ENCODE peak calls at places on chromosomes 1 and 21, in five cellular contexts. One of them, this sample, is unnamed.

GRCh38 chr1:71053146-71053545 is 5.5 kb upstream of the PTGER3 start:
- DNase-seq in left lung: no peak
- DNase-seq in CD8-positive, alpha-beta memory T cell: no peak
- DNase-seq in neural progenitor cell: no peak
- DNase-seq in psoas muscle: no peak
- DNase-seq in this sample: no peak

GRCh38 chr1:77824083-77824482 is 44.6 kb downstream of the MIGA1 start:
- DNase-seq in left lung: no peak
- DNase-seq in CD8-positive, alpha-beta memory T cell: no peak
- DNase-seq in neural progenitor cell: no peak
- DNase-seq in psoas muscle: no peak
- DNase-seq in this sample: no peak

GRCh38 chr1:67213164-67213563 is 46.9 kb downstream of the IL23R start:
- DNase-seq in left lung: no peak
- DNase-seq in CD8-positive, alpha-beta memory T cell: no peak
- DNase-seq in neural progenitor cell: peak; percentile 74
- DNase-seq in psoas muscle: no peak
- DNase-seq in this sample: no peak

GRCh38 chr1:25799758-25800537 is at the start of gene SELENON:
- DNase-seq in left lung: peak; percentile 91
- DNase-seq in CD8-positive, alpha-beta memory T cell: peak; percentile 59
- DNase-seq in neural progenitor cell: peak; percentile 90
- DNase-seq in psoas muscle: peak; percentile 84
- DNase-seq in this sample: no peak

GRCh38 chr1:41355356-41355755 is 5.9 kb upstream of the FOXO6 start:
- DNase-seq in left lung: no peak
- DNase-seq in CD8-positive, alpha-beta memory T cell: no peak
- DNase-seq in neural progenitor cell: peak; percentile 1
- DNase-seq in psoas muscle: no peak
- DNase-seq in this sample: no peak

GRCh38 chr1:23718482-23718881 is 24.8 kb upstream of the ELOA start:
- DNase-seq in left lung: no peak
- DNase-seq in CD8-positive, alpha-beta memory T cell: no peak
- DNase-seq in neural progenitor cell: peak; percentile 78
- DNase-seq in psoas muscle: no peak
- DNase-seq in this sample: no peak

GRCh38 chr1:161949543-161949942 is 74.1 kb downstream of the OLFML2B start:
- DNase-seq in left lung: no peak
- DNase-seq in CD8-positive, alpha-beta memory T cell: no peak
- DNase-seq in neural progenitor cell: no peak
- DNase-seq in psoas muscle: no peak
- DNase-seq in this sample: no peak

GRCh38 chr1:203667616-203668015 is 41.0 kb downstream of the ATP2B4 start:
- DNase-seq in left lung: no peak
- DNase-seq in CD8-positive, alpha-beta memory T cell: no peak
- DNase-seq in neural progenitor cell: no peak
- DNase-seq in psoas muscle: no peak
- DNase-seq in this sample: no peak

GRCh38 chr1:230869499-230869898 is 1.2 kb upstream of the C1orf198 start:
- DNase-seq in left lung: no peak
- DNase-seq in CD8-positive, alpha-beta memory T cell: no peak
- DNase-seq in neural progenitor cell: no peak
- DNase-seq in psoas muscle: no peak
- DNase-seq in this sample: no peak

GRCh38 chr1:59225594-59225993 is 71.3 kb upstream of the FGGY start:
- DNase-seq in left lung: no peak
- DNase-seq in CD8-positive, alpha-beta memory T cell: no peak
- DNase-seq in neural progenitor cell: no peak
- DNase-seq in psoas muscle: no peak
- DNase-seq in this sample: no peak

GRCh38 chr1:115116511-115116910 is 27.2 kb upstream of the TSPAN2 start:
- DNase-seq in left lung: no peak
- DNase-seq in CD8-positive, alpha-beta memory T cell: no peak
- DNase-seq in neural progenitor cell: no peak
- DNase-seq in psoas muscle: no peak
- DNase-seq in this sample: no peak

GRCh38 chr21:39175154-39175553 is 8.1 kb downstream of the PSMG1 start:
- DNase-seq in left lung: no peak
- DNase-seq in CD8-positive, alpha-beta memory T cell: no peak
- DNase-seq in neural progenitor cell: no peak
- DNase-seq in psoas muscle: no peak
- DNase-seq in this sample: no peak

GRCh38 chr1:192945417-192946130 is 113.6 kb downstream of the UCHL5 start:
- DNase-seq in left lung: no peak
- DNase-seq in CD8-positive, alpha-beta memory T cell: no peak
- DNase-seq in neural progenitor cell: no peak
- DNase-seq in psoas muscle: no peak
- DNase-seq in this sample: no peak

GRCh38 chr1:8747879-8748825 is 69.3 kb downstream of the RERE start:
- DNase-seq in left lung: no peak
- DNase-seq in CD8-positive, alpha-beta memory T cell: no peak
- DNase-seq in neural progenitor cell: no peak
- DNase-seq in psoas muscle: no peak
- DNase-seq in this sample: no peak

GRCh38 chr1:209248649-209249279 is 334.8 kb upstream of the CAMK1G start:
- DNase-seq in left lung: no peak
- DNase-seq in CD8-positive, alpha-beta memory T cell: no peak
- DNase-seq in neural progenitor cell: peak; percentile 72
- DNase-seq in psoas muscle: no peak
- DNase-seq in this sample: no peak

GRCh38 chr1:26058052-26058595 is 9.3 kb downstream of the TRIM63 start:
- DNase-seq in left lung: no peak
- DNase-seq in CD8-positive, alpha-beta memory T cell: no peak
- DNase-seq in neural progenitor cell: no peak
- DNase-seq in psoas muscle: peak; percentile 59
- DNase-seq in this sample: no peak

GRCh38 chr1:145846191-145846590 is 761 bp downstream of the NUDT17 start:
- DNase-seq in left lung: no peak
- DNase-seq in CD8-positive, alpha-beta memory T cell: peak; percentile 52
- DNase-seq in neural progenitor cell: peak; percentile 69
- DNase-seq in psoas muscle: no peak
- DNase-seq in this sample: peak; percentile 39

GRCh38 chr1:25616080-25616931 is at the start of gene MAN1C1:
- DNase-seq in left lung: peak; percentile 96
- DNase-seq in CD8-positive, alpha-beta memory T cell: peak; percentile 85
- DNase-seq in neural progenitor cell: peak; percentile 99
- DNase-seq in psoas muscle: peak; percentile 94
- DNase-seq in this sample: peak; percentile 93

GRCh38 chr1:24526940-24527542 is 24.4 kb downstream of the RCAN3 start:
- DNase-seq in left lung: no peak
- DNase-seq in CD8-positive, alpha-beta memory T cell: peak; percentile 54
- DNase-seq in neural progenitor cell: peak; percentile 37
- DNase-seq in psoas muscle: no peak
- DNase-seq in this sample: peak; percentile 58

GRCh38 chr1:161242313-161242712 is 4.3 kb upstream of the NR1I3 start:
- DNase-seq in left lung: no peak
- DNase-seq in CD8-positive, alpha-beta memory T cell: no peak
- DNase-seq in neural progenitor cell: no peak
- DNase-seq in psoas muscle: no peak
- DNase-seq in this sample: no peak

GRCh38 chr21:32958288-32958992 is 67.3 kb upstream of the OLIG2 start:
- DNase-seq in left lung: no peak
- DNase-seq in CD8-positive, alpha-beta memory T cell: no peak
- DNase-seq in neural progenitor cell: no peak
- DNase-seq in psoas muscle: no peak
- DNase-seq in this sample: no peak

GRCh38 chr21:15728046-15728445 is 1.7 kb upstream of the USP25 start:
- DNase-seq in left lung: no peak
- DNase-seq in CD8-positive, alpha-beta memory T cell: no peak
- DNase-seq in neural progenitor cell: no peak
- DNase-seq in psoas muscle: no peak
- DNase-seq in this sample: no peak

GRCh38 chr1:208298593-208299233 is 54.5 kb upstream of the PLXNA2 start:
- DNase-seq in left lung: peak; percentile 72
- DNase-seq in CD8-positive, alpha-beta memory T cell: no peak
- DNase-seq in neural progenitor cell: no peak
- DNase-seq in psoas muscle: no peak
- DNase-seq in this sample: no peak

GRCh38 chr1:77416692-77417450 is 135.1 kb downstream of the AK5 start:
- DNase-seq in left lung: no peak
- DNase-seq in CD8-positive, alpha-beta memory T cell: no peak
- DNase-seq in neural progenitor cell: peak; percentile 31
- DNase-seq in psoas muscle: no peak
- DNase-seq in this sample: no peak

GRCh38 chr1:85494957-85495266 is 30.0 kb upstream of the DDAH1 start:
- DNase-seq in left lung: no peak
- DNase-seq in CD8-positive, alpha-beta memory T cell: no peak
- DNase-seq in neural progenitor cell: peak; percentile 25
- DNase-seq in psoas muscle: no peak
- DNase-seq in this sample: no peak

DNA sequence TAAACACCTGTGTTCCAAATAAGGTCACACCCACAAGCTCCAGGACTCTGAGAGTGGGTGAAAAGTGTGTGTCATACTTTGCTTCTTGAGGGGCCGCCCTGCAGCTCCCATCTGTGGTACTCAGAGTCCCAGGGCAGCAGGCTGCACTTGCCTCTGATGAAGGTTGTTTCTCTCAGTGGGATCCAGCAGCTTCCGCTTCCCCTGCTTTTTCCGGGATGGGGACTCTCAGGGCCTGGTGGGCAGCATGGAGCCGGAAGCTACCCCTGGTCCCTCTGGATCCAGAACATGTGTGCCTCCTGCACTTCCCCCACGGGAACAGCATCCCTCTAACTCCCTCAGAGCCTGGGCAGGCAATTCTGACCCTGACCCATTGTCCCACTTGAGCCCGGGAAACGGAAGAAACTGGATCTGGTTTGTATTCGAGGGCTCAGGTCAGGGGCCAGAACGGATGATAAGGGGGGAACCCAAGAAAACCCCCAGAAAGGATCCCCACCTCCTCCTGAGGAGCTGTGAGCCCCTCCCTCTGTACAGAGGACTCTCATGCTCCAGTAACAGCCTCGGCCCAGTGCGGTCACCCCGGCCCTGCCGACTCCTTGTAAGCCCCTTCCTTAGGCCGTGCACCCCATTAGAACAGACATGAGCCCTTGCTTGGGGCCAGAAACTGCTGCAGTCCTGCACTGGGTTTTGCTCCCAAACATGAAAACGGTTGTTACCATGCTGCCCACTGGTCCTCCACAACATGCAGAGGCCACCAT is 189.5 kb upstream of the C1orf174 start:
- DNase-seq in left lung: no peak
- DNase-seq in CD8-positive, alpha-beta memory T cell: no peak
- DNase-seq in neural progenitor cell: no peak
- DNase-seq in psoas muscle: no peak
- DNase-seq in this sample: no peak
- H3K9me3 ChIP-seq in left lung: no peaks in the 10 kb centered on the region
- H3K9me3 ChIP-seq in CD8-positive, alpha-beta memory T cell: no peaks in the 10 kb centered on the region
- H3K9me3 ChIP-seq in neural progenitor cell: no peaks in the 10 kb centered on the region
- H3K9me3 ChIP-seq in psoas muscle: no peaks in the 10 kb centered on the region
- H3K9me3 ChIP-seq in this sample: no peaks in the 10 kb centered on the region

GRCh38 chr1:20386682-20387081 is 96.0 kb downstream of the VWA5B1 start:
- DNase-seq in left lung: no peak
- DNase-seq in CD8-positive, alpha-beta memory T cell: no peak
- DNase-seq in neural progenitor cell: peak; percentile 92
- DNase-seq in psoas muscle: no peak
- DNase-seq in this sample: no peak
- H3K27ac ChIP-seq in left lung: no peak overlapping the region
- H3K27ac ChIP-seq in CD8-positive, alpha-beta memory T cell: no peak overlapping the region
- H3K27ac ChIP-seq in neural progenitor cell: no peak overlapping the region
- H3K27ac ChIP-seq in psoas muscle: no peak overlapping the region
- H3K27ac ChIP-seq in this sample: no peak overlapping the region

GRCh38 chr1:82452096-82452495 is 651.4 kb downstream of the ADGRL2 start:
- DNase-seq in left lung: no peak
- DNase-seq in CD8-positive, alpha-beta memory T cell: no peak
- DNase-seq in neural progenitor cell: no peak
- DNase-seq in psoas muscle: no peak
- DNase-seq in this sample: no peak

GRCh38 chr1:82451191-82451590 is 650.5 kb downstream of the ADGRL2 start:
- DNase-seq in left lung: no peak
- DNase-seq in CD8-positive, alpha-beta memory T cell: no peak
- DNase-seq in neural progenitor cell: no peak
- DNase-seq in psoas muscle: no peak
- DNase-seq in this sample: no peak

GRCh38 chr1:82455342-82455741 is 654.6 kb downstream of the ADGRL2 start:
- DNase-seq in left lung: no peak
- DNase-seq in CD8-positive, alpha-beta memory T cell: no peak
- DNase-seq in neural progenitor cell: no peak
- DNase-seq in psoas muscle: no peak
- DNase-seq in this sample: no peak

GRCh38 chr1:82454431-82454830 is 653.7 kb downstream of the ADGRL2 start:
- DNase-seq in left lung: no peak
- DNase-seq in CD8-positive, alpha-beta memory T cell: no peak
- DNase-seq in neural progenitor cell: no peak
- DNase-seq in psoas muscle: no peak
- DNase-seq in this sample: no peak

DNA sequence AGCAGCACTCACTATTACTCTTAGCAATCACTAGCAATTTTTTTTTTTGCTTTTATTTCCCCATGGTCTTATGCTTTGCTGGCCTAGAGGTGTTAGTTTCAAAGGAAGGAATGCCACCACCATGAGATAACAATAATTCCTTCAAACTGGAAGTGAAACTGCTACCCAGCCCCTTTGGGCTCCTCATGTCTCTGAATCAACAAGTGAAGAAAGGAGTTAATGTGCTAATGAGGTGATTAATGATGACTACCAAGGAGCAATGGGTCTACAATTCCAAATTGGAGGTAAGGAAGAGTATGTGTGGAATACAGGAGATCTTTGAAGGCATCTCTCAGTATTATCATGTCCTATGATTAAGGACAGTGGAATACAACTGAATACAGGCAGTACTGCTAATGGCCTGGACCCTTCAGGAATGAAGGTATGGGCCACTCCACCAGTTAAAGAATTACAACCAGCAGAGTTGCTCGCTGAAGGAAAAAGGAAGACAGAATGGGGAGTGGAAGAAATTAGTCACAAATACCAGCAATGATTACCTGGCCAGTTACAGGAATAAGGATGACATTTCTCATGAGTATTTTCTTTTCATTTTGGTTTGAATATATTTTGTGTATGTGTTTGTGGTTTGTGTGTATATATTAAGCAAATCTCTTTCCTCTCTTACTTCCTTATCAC is 652.9 kb downstream of the ADGRL2 start:
- DNase-seq in left lung: no peak
- DNase-seq in CD8-positive, alpha-beta memory T cell: no peak
- DNase-seq in neural progenitor cell: no peak
- DNase-seq in psoas muscle: no peak
- DNase-seq in this sample: no peak
- H3K9me3 ChIP-seq in left lung: no peaks in the 10 kb centered on the region
- H3K9me3 ChIP-seq in CD8-positive, alpha-beta memory T cell: peaks cover 6% of the 10 kb centered on the region
- H3K9me3 ChIP-seq in neural progenitor cell: peaks cover 4% of the 10 kb centered on the region
- H3K9me3 ChIP-seq in psoas muscle: peaks cover 3% of the 10 kb centered on the region
- H3K9me3 ChIP-seq in this sample: no peaks in the 10 kb centered on the region

GRCh38 chr1:245678866-245679411 is 524.2 kb downstream of the KIF26B start:
- DNase-seq in left lung: no peak
- DNase-seq in CD8-positive, alpha-beta memory T cell: no peak
- DNase-seq in neural progenitor cell: no peak
- DNase-seq in psoas muscle: no peak
- DNase-seq in this sample: no peak

GRCh38 chr1:245682638-245683376 is 528.0 kb downstream of the KIF26B start:
- DNase-seq in left lung: no peak
- DNase-seq in CD8-positive, alpha-beta memory T cell: no peak
- DNase-seq in neural progenitor cell: no peak
- DNase-seq in psoas muscle: no peak
- DNase-seq in this sample: no peak

GRCh38 chr1:245677446-245678240 is 522.9 kb downstream of the KIF26B start:
- DNase-seq in left lung: no peak
- DNase-seq in CD8-positive, alpha-beta memory T cell: no peak
- DNase-seq in neural progenitor cell: no peak
- DNase-seq in psoas muscle: no peak
- DNase-seq in this sample: no peak

GRCh38 chr1:245680395-245680794 is 525.6 kb downstream of the KIF26B start:
- DNase-seq in left lung: no peak
- DNase-seq in CD8-positive, alpha-beta memory T cell: no peak
- DNase-seq in neural progenitor cell: no peak
- DNase-seq in psoas muscle: no peak
- DNase-seq in this sample: no peak

GRCh38 chr1:245679796-245680195 is 525.0 kb downstream of the KIF26B start:
- DNase-seq in left lung: no peak
- DNase-seq in CD8-positive, alpha-beta memory T cell: no peak
- DNase-seq in neural progenitor cell: no peak
- DNase-seq in psoas muscle: no peak
- DNase-seq in this sample: no peak
- H3K27ac ChIP-seq in left lung: no peak overlapping the region
- H3K27ac ChIP-seq in CD8-positive, alpha-beta memory T cell: no peak overlapping the region
- H3K27ac ChIP-seq in neural progenitor cell: no peak overlapping the region
- H3K27ac ChIP-seq in psoas muscle: no peak overlapping the region
- H3K27ac ChIP-seq in this sample: no peak overlapping the region

This sample was measured in CD8-positive, alpha-beta T cell.